ENCODE peak calls at places on chromosomes 1 and 21, in nine cellular contexts. J is endodermal cell; Z is K562; A is CD8-positive, alpha-beta memory T cell; B is glutamatergic neuron; F is stimulated activated CD4-positive, alpha-beta T cell treated with anti-CD3 and anti-CD28 coated beads, Interleukin-1b, Interleukin-23, amount 100 ng/mL, for 4 hours; U is activated T-cell treated with anti-CD3 and anti-CD28 coated beads for 4 hours; X is endothelial cell; E is hepatocyte. O is an unnamed sample.

GRCh38 chr1:160665330-160666078 is 18.7 kb upstream of the SLAMF1 start:
- DNase-seq in X (no peak), Z (peak; percentile 89), F (no peak), J (peak; percentile 84), B (no peak), A (no peak), E (no peak), U (no peak), O (no peak)

GRCh38 chr21:41186763-41187536 is 19.0 kb downstream of the BACE2 start:
- DNase-seq in B (no peak), E (peak; percentile 19), A (no peak), U (no peak), J (peak; percentile 66), F (no peak), Z (peak; percentile 7), X (no peak), O (no peak)

GRCh38 chr21:26457817-26458216 is 115.3 kb downstream of the CYYR1 start:
- DNase-seq in F (no peak), E (peak; percentile 20), U (no peak), J (no peak), X (no peak), Z (no peak), A (no peak), B (no peak), O (no peak)

GRCh38 chr1:23651069-23651808 is 40.4 kb upstream of the RPL11 start:
- DNase-seq in Z (peak; percentile 33), U (no peak), J (no peak), F (no peak), B (no peak), X (no peak), E (no peak), A (no peak), O (no peak)

GRCh38 chr1:229124471-229125198 is 146.3 kb upstream of the RAB4A start:
- DNase-seq in B (no peak), F (no peak), Z (no peak), J (no peak), A (no peak), E (peak; percentile 35), U (no peak), X (no peak), O (no peak)

GRCh38 chr1:13730751-13731482 is 30.9 kb downstream of the PRDM2 start:
- DNase-seq in U (peak; percentile 58), A (peak; percentile 67), Z (peak; percentile 34), X (no peak), E (no peak), F (peak; percentile 48), B (no peak), J (no peak), O (peak; percentile 68)

GRCh38 chr21:45506241-45506817 is 35.9 kb downstream of the SLC19A1 start:
- DNase-seq in B (peak; percentile 15), Z (peak; percentile 36), J (peak; percentile 49), F (no peak), A (no peak), X (no peak), U (no peak), E (no peak), O (no peak)

GRCh38 chr1:24830680-24831272 is 85.5 kb downstream of the CLIC4 start:
- DNase-seq in Z (peak; percentile 68), F (no peak), E (peak; percentile 69), X (no peak), A (no peak), J (no peak), B (no peak), U (no peak), O (no peak)

GRCh38 chr21:46639489-46640386 is 4.3 kb downstream of the PRMT2 start:
- DNase-seq in F (no peak), B (no peak), U (no peak), E (no peak), Z (no peak), A (no peak), X (no peak), J (no peak), O (no peak)

GRCh38 chr1:151158311-151158710 is 1.9 kb downstream of the TNFAIP8L2 start:
- DNase-seq in X (no peak), J (no peak), U (peak; percentile 35), F (peak; percentile 51), A (no peak), E (no peak), B (no peak), Z (no peak), O (no peak)

GRCh38 chr1:193114485-193115095 is 7.2 kb upstream of the CDC73 start:
- DNase-seq in A (no peak), J (no peak), U (no peak), B (no peak), F (no peak), X (no peak), E (no peak), Z (peak; percentile 36), O (no peak)

GRCh38 chr1:169484107-169484506 is 1.6 kb downstream of the SLC19A2 start:
- DNase-seq in X (no peak), E (no peak), U (no peak), J (no peak), Z (peak; percentile 29), B (no peak), F (no peak), A (no peak), O (no peak)

GRCh38 chr1:222928212-222928611 is 113.4 kb downstream of the DISP1 start:
- DNase-seq in F (no peak), B (peak; percentile 66), J (peak; percentile 90), Z (peak; percentile 10), X (peak; percentile 69), A (no peak), E (peak; percentile 73), U (no peak), O (no peak)

GRCh38 chr1:186761358-186761757 is 67.4 kb upstream of the PLA2G4A start:
- DNase-seq in E (no peak), A (no peak), U (no peak), J (no peak), F (no peak), Z (no peak), X (no peak), B (no peak), O (no peak)

GRCh38 chr1:172551279-172551678 is 18.3 kb downstream of the SUCO start:
- DNase-seq in F (no peak), J (no peak), A (no peak), X (no peak), U (no peak), E (no peak), Z (no peak), B (no peak), O (no peak)

GRCh38 chr1:163820748-163821147 is 499.0 kb downstream of the NUF2 start:
- DNase-seq in J (no peak), A (no peak), B (no peak), E (no peak), U (no peak), X (no peak), F (no peak), Z (no peak), O (no peak)

GRCh38 chr1:94805912-94806311 is 14.2 kb upstream of the SLC44A3 start:
- DNase-seq in A (peak; percentile 19), E (peak; percentile 71), J (peak; percentile 85), F (peak; percentile 22), Z (peak; percentile 57), X (peak; percentile 62), B (peak; percentile 71), U (peak; percentile 20), O (peak; percentile 24)

GRCh38 chr1:154759196-154759595 is 110.9 kb downstream of the KCNN3 start:
- DNase-seq in F (peak; percentile 55), B (no peak), A (no peak), E (no peak), J (no peak), Z (no peak), X (no peak), U (peak; percentile 76), O (no peak)

GRCh38 chr21:46500224-46500861 is 41.7 kb downstream of the DIP2A start:
- DNase-seq in E (peak; percentile 13), U (no peak), A (no peak), X (no peak), Z (peak; percentile 44), B (no peak), J (no peak), F (no peak), O (no peak)

GRCh38 chr1:11158720-11159321 is 30.3 kb upstream of the ANGPTL7 start:
- DNase-seq in A (no peak), X (no peak), E (peak; percentile 44), J (no peak), F (no peak), U (no peak), Z (no peak), B (no peak), O (no peak)

GRCh38 chr1:116911166-116911553 is 1.4 kb downstream of the PTGFRN start:
- DNase-seq in A (no peak), J (peak; percentile 52), Z (peak; percentile 52), E (no peak), F (no peak), B (peak; percentile 38), X (no peak), U (no peak), O (no peak)